ENCODE peak calls at places on chromosomes 2 and 18, in ten cellular contexts. P is effector memory CD4-positive, alpha-beta T cell; E is activated CD4-positive, alpha-beta T cell treated with anti-CD3 and anti-CD28 coated beads, Interleukin-2, amount 50 U/mL, for 1 hour; T is AG08396; S is activated T-cell treated with anti-CD3 and anti-CD28 coated beads for 48 hours; Y is germinal center; W is AG09319; K is NCI-H345; D is stimulated activated naive CD8-positive, alpha-beta T cell treated with anti-CD3 and anti-CD28 coated beads, Interleukin-15, amount 100 ng/mL, for 72 hours; L is MV-4-11. J is an unnamed sample.

GRCh38 chr2:145984541-145984940 is 1464.6 kb upstream of the ZEB2 start:
- DNase-seq in P (no peak), E (no peak), T (no peak), S (no peak), Y (no peak), W (no peak), K (no peak), D (no peak), L (no peak), J (peak; percentile 80)

GRCh38 chr2:180696005-180696404 is 284.4 kb upstream of the UBE2E3 start:
- DNase-seq in P (no peak), E (no peak), T (no peak), S (no peak), Y (no peak), W (no peak), K (no peak), D (no peak), L (no peak), J (no peak)

GRCh38 chr2:1136071-1136470 is 185.4 kb downstream of the SNTG2 start:
- DNase-seq in P (no peak), E (no peak), T (peak; percentile 37), S (no peak), Y (no peak), W (no peak), K (peak; percentile 20), D (no peak), L (no peak), J (no peak)

GRCh38 chr2:40803900-40804299 is 352.0 kb upstream of the SLC8A1 start:
- DNase-seq in P (no peak), E (no peak), T (no peak), S (no peak), Y (no peak), W (no peak), K (no peak), D (no peak), L (no peak), J (no peak)

GRCh38 chr18:36662000-36662399 is 166.8 kb downstream of the TPGS2 start:
- DNase-seq in P (no peak), E (no peak), T (no peak), S (no peak), Y (no peak), W (no peak), K (no peak), D (no peak), L (peak; percentile 8), J (no peak)

GRCh38 chr18:62625019-62625418 is 90.3 kb upstream of the PHLPP1 start:
- DNase-seq in P (no peak), E (no peak), T (no peak), S (no peak), Y (no peak), W (peak; percentile 39), K (no peak), D (no peak), L (no peak), J (peak; percentile 15)

GRCh38 chr2:53087282-53087882 is 680.2 kb upstream of the CHAC2 start:
- DNase-seq in P (no peak), E (no peak), T (peak; percentile 3), S (no peak), Y (no peak), W (no peak), K (no peak), D (no peak), L (no peak), J (no peak)

GRCh38 chr2:120225549-120226065 is 2.4 kb upstream of the TMEM185B start:
- DNase-seq in P (no peak), E (no peak), T (no peak), S (no peak), Y (no peak), W (no peak), K (no peak), D (no peak), L (no peak), J (no peak)

GRCh38 chr2:239402666-239403065 is 1.8 kb upstream of the HDAC4 start:
- DNase-seq in P (no peak), E (no peak), T (no peak), S (no peak), Y (no peak), W (no peak), K (no peak), D (no peak), L (no peak), J (no peak)

GRCh38 chr2:232330068-232330999 is 48.2 kb upstream of the ALPP start:
- DNase-seq in P (no peak), E (no peak), T (no peak), S (no peak), Y (no peak), W (no peak), K (no peak), D (no peak), L (no peak), J (no peak)

GRCh38 chr2:128729051-128729450 is 410.4 kb upstream of the HS6ST1 start:
- DNase-seq in P (no peak), E (no peak), T (no peak), S (no peak), Y (no peak), W (no peak), K (no peak), D (no peak), L (no peak), J (no peak)

GRCh38 chr2:68253211-68254068 is 1.1 kb upstream of the PPP3R1 start:
- DNase-seq in P (no peak), E (peak; percentile 35), T (no peak), S (no peak), Y (no peak), W (no peak), K (no peak), D (peak; percentile 19), L (peak; percentile 33), J (peak; percentile 38)

GRCh38 chr2:39094717-39095363 is 26.0 kb downstream of the SOS1 start:
- DNase-seq in P (no peak), E (no peak), T (peak; percentile 38), S (no peak), Y (no peak), W (peak; percentile 43), K (no peak), D (no peak), L (peak; percentile 83), J (no peak)

GRCh38 chr2:232884549-232885263 is 14.6 kb downstream of the SNORC start:
- DNase-seq in P (no peak), E (no peak), T (no peak), S (no peak), Y (no peak), W (no peak), K (no peak), D (no peak), L (no peak), J (no peak)

GRCh38 chr2:360124-360523 is 72.2 kb upstream of the ALKAL2 start:
- DNase-seq in P (no peak), E (no peak), T (no peak), S (no peak), Y (no peak), W (no peak), K (no peak), D (no peak), L (no peak), J (no peak)

GRCh38 chr2:134173338-134174016 is 80.4 kb upstream of the MGAT5 start:
- DNase-seq in P (no peak), E (no peak), T (no peak), S (no peak), Y (no peak), W (no peak), K (peak; percentile 49), D (no peak), L (no peak), J (no peak)

GRCh38 chr18:63160172-63160995 is 159.2 kb downstream of the BCL2 start:
- DNase-seq in P (peak; percentile 26), E (no peak), T (no peak), S (no peak), Y (no peak), W (no peak), K (no peak), D (no peak), L (no peak), J (no peak)

GRCh38 chr2:16508061-16508851 is 157.4 kb downstream of the CYRIA start:
- DNase-seq in P (no peak), E (no peak), T (peak; percentile 45), S (no peak), Y (peak; percentile 23), W (no peak), K (peak; percentile 79), D (peak; percentile 1), L (no peak), J (peak; percentile 66)